ENCODE peak calls at places on chromosomes 1 and 21, in five cellular contexts. Z, M, H, F and S are unnamed samples.
A peak's percentile ranks its signal among the peaks of the same experiment; 100 is the strongest.

GRCh38 chr1:209546390-209547080 is 37.0 kb upstream of the CAMK1G start:
- DNase-seq in Z (no peak), M (no peak), H (no peak), F (peak; percentile 71), S (no peak)

GRCh38 chr1:199084293-199084692 is 445.5 kb downstream of the PTPRC start:
- DNase-seq in Z (peak; percentile 62), M (no peak), H (peak; percentile 94), F (peak; percentile 48), S (peak; percentile 14)

GRCh38 chr1:100396651-100397050 is 44.3 kb downstream of the CDC14A start:
- DNase-seq in Z (no peak), M (no peak), H (no peak), F (no peak), S (no peak)

GRCh38 chr1:4675454-4676186 is 21.2 kb downstream of the AJAP1 start:
- DNase-seq in Z (no peak), M (no peak), H (no peak), F (no peak), S (no peak)

GRCh38 chr1:213171711-213172110 is 120.7 kb downstream of the RPS6KC1 start:
- DNase-seq in Z (no peak), M (no peak), H (no peak), F (peak; percentile 13), S (no peak)

GRCh38 chr1:52402860-52403240 is 1.4 kb downstream of the ORC1 start:
- DNase-seq in Z (no peak), M (peak; percentile 47), H (no peak), F (no peak), S (no peak)

GRCh38 chr21:37073417-37074194 is 552 bp downstream of the TTC3 start:
- DNase-seq in Z (peak; percentile 45), M (no peak), H (peak; percentile 67), F (peak; percentile 37), S (peak; percentile 28)

GRCh38 chr1:224343679-224344078 is 13.0 kb upstream of the CNIH4 start:
- DNase-seq in Z (no peak), M (no peak), H (no peak), F (no peak), S (no peak)

GRCh38 chr1:58575831-58576726 is 973 bp downstream of the TACSTD2 start:
- DNase-seq in Z (no peak), M (no peak), H (no peak), F (no peak), S (no peak)

GRCh38 chr1:217133958-217134856 is 411.0 kb upstream of the ESRRG start:
- DNase-seq in Z (no peak), M (no peak), H (peak; percentile 21), F (peak; percentile 18), S (peak; percentile 36)

GRCh38 chr21:42258150-42258884 is 39.4 kb downstream of the ABCG1 start:
- DNase-seq in Z (peak; percentile 45), M (no peak), H (peak; percentile 32), F (peak; percentile 68), S (peak; percentile 73)

GRCh38 chr1:173195596-173196088 is 11.5 kb downstream of the TNFSF4 start:
- DNase-seq in Z (no peak), M (no peak), H (no peak), F (no peak), S (no peak)

GRCh38 chr1:100188617-100189016 is 10.6 kb upstream of the LRRC39 start:
- DNase-seq in Z (peak; percentile 92), M (peak; percentile 93), H (peak; percentile 73), F (peak; percentile 87), S (peak; percentile 53)

GRCh38 chr1:72846891-72847290 is 564.6 kb upstream of the NEGR1 start:
- DNase-seq in Z (no peak), M (no peak), H (no peak), F (no peak), S (no peak)

GRCh38 chr21:41479686-41480085 is 28.3 kb downstream of the TMPRSS2 start:
- DNase-seq in Z (no peak), M (no peak), H (no peak), F (no peak), S (no peak)

GRCh38 chr1:29650041-29650400 is 413.7 kb downstream of the PTPRU start:
- DNase-seq in Z (no peak), M (no peak), H (no peak), F (no peak), S (no peak)

GRCh38 chr1:227900571-227901051 is 47.1 kb downstream of the WNT9A start:
- DNase-seq in Z (no peak), M (no peak), H (no peak), F (no peak), S (no peak)

GRCh38 chr1:150613061-150613920 is 16.1 kb downstream of the ENSA start:
- DNase-seq in Z (peak; percentile 70), M (no peak), H (peak; percentile 98), F (peak; percentile 85), S (peak; percentile 96)

GRCh38 chr1:117167402-117167801 is 43.3 kb downstream of the VTCN1 start:
- DNase-seq in Z (no peak), M (no peak), H (no peak), F (peak; percentile 13), S (no peak)

GRCh38 chr1:243855616-243856318 is 5.7 kb upstream of the AKT3 start:
- DNase-seq in Z (no peak), M (no peak), H (no peak), F (no peak), S (no peak)

GRCh38 chr1:3409737-3410434 is 44.6 kb upstream of the ARHGEF16 start:
- DNase-seq in Z (peak; percentile 64), M (peak; percentile 1), H (peak; percentile 23), F (peak; percentile 72), S (peak; percentile 64)

GRCh38 chr1:222114536-222115156 is 372.8 kb upstream of the DUSP10 start:
- DNase-seq in Z (no peak), M (no peak), H (no peak), F (no peak), S (no peak)

GRCh38 chr21:41953249-41953830 is 478 bp downstream of the C2CD2 start:
- DNase-seq in Z (peak; percentile 14), M (no peak), H (no peak), F (no peak), S (peak; percentile 25)

GRCh38 chr1:55519937-55520683 is 304.9 kb upstream of the USP24 start:
- DNase-seq in Z (peak; percentile 61), M (no peak), H (peak; percentile 73), F (peak; percentile 18), S (no peak)

GRCh38 chr1:61077676-61078521 is 4.5 kb upstream of the NFIA start:
- DNase-seq in Z (peak; percentile 100), M (peak; percentile 100), H (peak; percentile 100), F (peak; percentile 100), S (peak; percentile 100)

GRCh38 chr1:89547563-89548485 is 23.2 kb downstream of the LRRC8B start:
- DNase-seq in Z (peak; percentile 80), M (no peak), H (peak; percentile 27), F (peak; percentile 62), S (peak; percentile 70)

DNA sequence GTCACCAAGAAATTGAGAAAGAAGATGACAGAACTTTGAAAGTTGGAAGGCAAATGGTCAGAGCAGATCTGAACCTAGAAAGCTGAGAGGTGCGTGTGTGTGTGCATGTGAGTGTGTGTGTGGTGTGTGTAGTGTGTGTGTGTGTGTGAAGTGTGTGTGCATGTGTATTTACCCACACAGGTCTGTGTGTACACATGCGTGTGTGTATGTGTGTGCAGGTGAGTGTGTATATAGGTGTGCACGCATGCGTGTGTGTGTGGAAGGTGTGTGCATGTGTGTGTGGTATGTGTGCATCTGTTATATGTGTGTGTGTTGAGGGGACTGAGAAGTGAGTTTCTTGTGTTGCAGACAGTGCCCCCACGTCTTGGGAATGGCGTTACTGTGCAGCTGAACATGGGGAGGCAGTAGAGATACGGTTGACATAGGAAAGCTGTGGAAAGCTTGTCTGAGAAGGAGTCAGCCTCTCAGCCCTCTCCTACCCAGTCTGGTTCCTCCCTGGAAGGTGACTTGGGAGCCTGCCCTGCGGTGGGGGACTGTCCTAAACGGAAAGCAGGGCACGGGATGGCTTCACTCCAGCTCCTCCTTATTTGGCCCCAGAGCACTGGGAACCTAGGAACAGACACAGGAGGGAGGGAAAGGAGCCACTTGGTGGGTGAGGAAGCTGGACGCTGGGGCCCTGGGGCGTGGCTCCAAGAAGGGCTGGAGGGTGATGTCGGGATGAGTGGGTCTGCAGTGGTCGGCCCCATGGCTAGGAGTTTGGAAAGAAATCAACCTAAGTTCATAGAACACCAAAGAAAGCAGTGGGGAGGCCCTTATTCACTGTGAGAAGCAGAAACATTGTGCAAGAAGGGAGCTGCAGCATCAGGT is 97.2 kb downstream of the PCBP3 start:
- DNase-seq in Z (no peak), M (no peak), H (no peak), F (no peak), S (no peak)
- TF ChIP-seq CTCF in Z (no peak), M (no peak), H (no peak), F (peak; percentile 16), S (no peak)

GRCh38 chr1:225772323-225772768 is 5.3 kb upstream of the SRP9 start:
- DNase-seq in Z (peak; percentile 81), M (no peak), H (peak; percentile 88), F (peak; percentile 94), S (peak; percentile 92)

GRCh38 chr1:225776294-225776693 is 1.3 kb upstream of the SRP9 start:
- DNase-seq in Z (no peak), M (no peak), H (no peak), F (no peak), S (no peak)

GRCh38 chr1:225777058-225777582 is 506 bp upstream of the SRP9 start:
- DNase-seq in Z (no peak), M (no peak), H (no peak), F (peak; percentile 23), S (no peak)

GRCh38 chr1:225772848-225773247 is 4.8 kb upstream of the SRP9 start:
- DNase-seq in Z (no peak), M (no peak), H (no peak), F (no peak), S (no peak)

GRCh38 chr1:225774276-225775147 is 3.1 kb upstream of the SRP9 start:
- DNase-seq in Z (peak; percentile 78), M (no peak), H (no peak), F (no peak), S (no peak)
- TF ChIP-seq CTCF in Z (no peak), M (no peak), H (no peak), F (no peak), S (no peak)

GRCh38 chr1:20786310-20787099 is 602 bp downstream of the HP1BP3 start:
- DNase-seq in Z (peak; percentile 91), M (no peak), H (peak; percentile 92), F (peak; percentile 96), S (peak; percentile 97)

GRCh38 chr1:20787100-20787774 is at the start of gene HP1BP3:
- DNase-seq in Z (peak; percentile 65), M (peak; percentile 12), H (peak; percentile 62), F (peak; percentile 71), S (peak; percentile 65)

GRCh38 chr1:20788489-20788795 is 1.3 kb upstream of the HP1BP3 start:
- DNase-seq in Z (no peak), M (no peak), H (no peak), F (no peak), S (no peak)

GRCh38 chr1:20787775-20788488 is 825 bp upstream of the HP1BP3 start:
- DNase-seq in Z (peak; percentile 81), M (peak; percentile 37), H (peak; percentile 70), F (peak; percentile 71), S (peak; percentile 82)

DNA sequence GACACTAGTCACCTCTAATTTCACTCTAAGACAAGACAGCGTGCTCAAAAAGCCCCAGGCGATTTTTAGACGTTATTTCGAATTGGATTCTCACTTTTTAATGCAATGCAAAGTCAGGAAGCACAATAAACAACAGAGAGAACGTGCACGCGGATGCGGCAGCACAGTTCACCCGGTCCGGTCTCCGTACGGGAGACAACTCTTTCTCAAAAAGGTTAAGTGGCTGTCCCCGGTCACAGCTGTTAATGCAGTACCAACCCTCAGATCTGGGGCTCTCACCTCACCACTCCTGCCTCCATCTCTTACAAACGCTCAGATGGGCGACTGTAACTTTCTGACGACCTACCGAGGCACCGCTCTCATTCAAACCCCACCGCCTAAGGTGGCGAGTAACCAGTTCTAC is 1.2 kb downstream of the HP1BP3 start:
- DNase-seq in Z (peak; percentile 4), M (no peak), H (no peak), F (no peak), S (no peak)
- TF ChIP-seq CTCF in Z (no peak), M (no peak), H (no peak), F (no peak), S (no peak)

GRCh38 chr1:47948126-47948525 is 49.1 kb downstream of the TRABD2B start:
- DNase-seq in Z (no peak), M (no peak), H (no peak), F (peak; percentile 41), S (no peak)
- TF ChIP-seq CTCF in Z (peak; percentile 30), M (peak; percentile 64), H (no peak), F (peak; percentile 55), S (no peak)